ENCODE peak calls at places on chromosome 15, in four cellular contexts. S, U, O and B are unnamed samples.

GRCh38 chr15:45181491-45182285 is 6.1 kb downstream of the SHF start:
- DNase-seq in S (no peak), U (no peak), O (no peak), B (no peak)

GRCh38 chr15:93028632-93029612 is 60.1 kb downstream of the RGMA start:
- DNase-seq in S (no peak), U (no peak), O (no peak), B (no peak)

GRCh38 chr15:33994005-33994615 is 25.8 kb downstream of the CHRM5 start:
- DNase-seq in S (peak; percentile 49), U (peak; percentile 22), O (peak; percentile 45), B (no peak)

GRCh38 chr15:35014265-35014664 is 26.2 kb upstream of the ZNF770 start:
- DNase-seq in S (no peak), U (no peak), O (no peak), B (no peak)

GRCh38 chr15:23823508-23823907 is 136.4 kb upstream of the NDN start:
- DNase-seq in S (peak; percentile 49), U (no peak), O (peak; percentile 29), B (no peak)

GRCh38 chr15:88702983-88703382 is 64.2 kb downstream of the ISG20 start:
- DNase-seq in S (no peak), U (no peak), O (no peak), B (no peak)

GRCh38 chr15:92715753-92716152 is 60.2 kb upstream of the FAM174B start:
- DNase-seq in S (no peak), U (no peak), O (no peak), B (no peak)

GRCh38 chr15:51776952-51777574 is 25.7 kb downstream of the TMOD2 start:
- DNase-seq in S (peak; percentile 87), U (peak; percentile 64), O (peak; percentile 74), B (peak; percentile 74)

GRCh38 chr15:60656491-60657284 is 177.7 kb upstream of the ICE2 start:
- DNase-seq in S (no peak), U (no peak), O (no peak), B (no peak)

GRCh38 chr15:52557242-52557641 is 11.6 kb downstream of the ARPP19 start:
- DNase-seq in S (no peak), U (no peak), O (no peak), B (no peak)

GRCh38 chr15:56042982-56043980 is 49.9 kb upstream of the NEDD4 start:
- DNase-seq in S (no peak), U (no peak), O (peak; percentile 52), B (no peak)

GRCh38 chr15:73685981-73686380 is 1.8 kb downstream of the CD276 start:
- DNase-seq in S (no peak), U (no peak), O (no peak), B (no peak)

GRCh38 chr15:28112962-28113361 is 13.8 kb upstream of the OCA2 start:
- DNase-seq in S (no peak), U (no peak), O (no peak), B (no peak)

GRCh38 chr15:42650208-42651066 is 75.0 kb downstream of the STARD9 start:
- DNase-seq in S (peak; percentile 85), U (peak; percentile 61), O (peak; percentile 63), B (peak; percentile 77)

GRCh38 chr15:25847066-25847465 is 16.1 kb downstream of the ATP10A start:
- DNase-seq in S (no peak), U (no peak), O (no peak), B (no peak)

GRCh38 chr15:68609618-68610017 is 30.8 kb downstream of the CORO2B start:
- DNase-seq in S (no peak), U (no peak), O (no peak), B (no peak)

GRCh38 chr15:69568621-69569020 is 116.0 kb downstream of the RPLP1 start:
- DNase-seq in S (no peak), U (no peak), O (no peak), B (no peak)

GRCh38 chr15:69609776-69610175 is 157.2 kb downstream of the RPLP1 start:
- DNase-seq in S (no peak), U (no peak), O (no peak), B (no peak)

GRCh38 chr15:93943607-93944006 is 287.8 kb upstream of the MCTP2 start:
- DNase-seq in S (no peak), U (no peak), O (no peak), B (no peak)

GRCh38 chr15:73927003-73927475 is 777 bp downstream of the LOXL1 start:
- DNase-seq in S (no peak), U (peak; percentile 6), O (no peak), B (no peak)

GRCh38 chr15:100521907-100522306 is 6.8 kb downstream of the CERS3 start:
- DNase-seq in S (no peak), U (no peak), O (no peak), B (no peak)
- TF ChIP-seq TCF7L2 in S (no peak), U (no peak), O (no peak), B (no peak)

GRCh38 chr15:85973584-85974347 is 105.9 kb upstream of the AGBL1 start:
- DNase-seq in S (no peak), U (no peak), O (peak; percentile 6), B (no peak)
- TF ChIP-seq TCF7L2 in S (no peak), U (no peak), O (no peak), B (no peak)

GRCh38 chr15:71115567-71116351 is 488 bp downstream of the THSD4 start:
- DNase-seq in S (no peak), U (no peak), O (no peak), B (no peak)

GRCh38 chr15:71114066-71114680 is 1.1 kb upstream of the THSD4 start:
- DNase-seq in S (no peak), U (no peak), O (no peak), B (no peak)

GRCh38 chr15:71116942-71117341 is 1.7 kb downstream of the THSD4 start:
- DNase-seq in S (no peak), U (no peak), O (no peak), B (no peak)

GRCh38 chr15:71116366-71116765 is 1.1 kb downstream of the THSD4 start:
- DNase-seq in S (no peak), U (no peak), O (no peak), B (no peak)

GRCh38 chr15:71114887-71115566 is at the start of gene THSD4:
- DNase-seq in S (peak; percentile 72), U (no peak), O (peak; percentile 25), B (no peak)
- TF ChIP-seq TCF7L2 in S (no peak), U (peak; percentile 57), O (no peak), B (peak; percentile 65)

GRCh38 chr15:101478701-101479341 is 10.7 kb downstream of the PCSK6 start:
- DNase-seq in S (no peak), U (no peak), O (no peak), B (no peak)

GRCh38 chr15:101479342-101479845 is 10.1 kb downstream of the PCSK6 start:
- DNase-seq in S (no peak), U (no peak), O (no peak), B (no peak)

GRCh38 chr15:101480613-101481380 is 8.7 kb downstream of the PCSK6 start:
- DNase-seq in S (no peak), U (no peak), O (no peak), B (no peak)

GRCh38 chr15:101481381-101481705 is 8.2 kb downstream of the PCSK6 start:
- DNase-seq in S (no peak), U (no peak), O (no peak), B (no peak)

DNA sequence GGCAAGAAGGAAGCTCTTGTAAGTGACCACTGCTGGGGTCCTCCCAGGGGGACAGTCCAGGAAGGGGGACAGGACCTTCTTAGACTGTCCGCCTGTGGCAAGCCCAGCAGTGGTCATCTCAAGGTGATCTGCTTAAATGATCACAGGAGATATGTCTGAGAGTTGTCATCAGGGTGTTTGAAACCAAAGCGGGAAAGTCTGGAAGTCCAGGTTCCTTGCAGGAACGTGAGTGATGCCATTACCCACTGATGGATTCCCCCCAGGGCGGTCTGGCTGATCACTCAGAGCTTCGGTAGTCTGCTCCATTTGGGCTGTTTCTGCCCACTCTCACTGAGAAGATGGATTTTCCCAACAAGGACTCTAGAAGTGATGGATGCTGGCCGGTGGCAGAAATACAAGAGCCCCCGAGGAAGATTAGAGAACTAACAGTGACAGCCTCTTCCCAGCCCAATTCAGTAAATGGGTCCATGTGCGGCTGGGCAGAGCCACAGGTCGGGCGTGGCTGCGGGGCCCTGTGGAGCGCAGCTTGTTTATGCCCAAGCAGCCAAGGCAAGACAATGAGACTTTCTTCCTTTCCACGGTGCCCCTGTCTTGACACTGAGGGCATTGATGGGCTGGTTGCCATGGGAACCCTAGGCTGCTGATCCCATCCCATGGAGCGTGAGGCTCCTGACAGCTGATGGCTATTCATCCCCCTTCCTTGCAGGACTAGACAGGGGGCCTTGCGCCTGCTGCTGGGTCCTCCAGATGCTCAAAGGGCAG is 9.5 kb downstream of the PCSK6 start:
- DNase-seq in S (no peak), U (no peak), O (no peak), B (no peak)
- TF ChIP-seq TCF7L2 in S (no peak), U (no peak), O (no peak), B (no peak)

GRCh38 chr15:99429681-99430081 is 136.1 kb upstream of the MEF2A start:
- DNase-seq in S (no peak), U (no peak), O (no peak), B (no peak)
- TF ChIP-seq TCF7L2 in S (no peak), U (no peak), O (no peak), B (no peak)

DNA sequence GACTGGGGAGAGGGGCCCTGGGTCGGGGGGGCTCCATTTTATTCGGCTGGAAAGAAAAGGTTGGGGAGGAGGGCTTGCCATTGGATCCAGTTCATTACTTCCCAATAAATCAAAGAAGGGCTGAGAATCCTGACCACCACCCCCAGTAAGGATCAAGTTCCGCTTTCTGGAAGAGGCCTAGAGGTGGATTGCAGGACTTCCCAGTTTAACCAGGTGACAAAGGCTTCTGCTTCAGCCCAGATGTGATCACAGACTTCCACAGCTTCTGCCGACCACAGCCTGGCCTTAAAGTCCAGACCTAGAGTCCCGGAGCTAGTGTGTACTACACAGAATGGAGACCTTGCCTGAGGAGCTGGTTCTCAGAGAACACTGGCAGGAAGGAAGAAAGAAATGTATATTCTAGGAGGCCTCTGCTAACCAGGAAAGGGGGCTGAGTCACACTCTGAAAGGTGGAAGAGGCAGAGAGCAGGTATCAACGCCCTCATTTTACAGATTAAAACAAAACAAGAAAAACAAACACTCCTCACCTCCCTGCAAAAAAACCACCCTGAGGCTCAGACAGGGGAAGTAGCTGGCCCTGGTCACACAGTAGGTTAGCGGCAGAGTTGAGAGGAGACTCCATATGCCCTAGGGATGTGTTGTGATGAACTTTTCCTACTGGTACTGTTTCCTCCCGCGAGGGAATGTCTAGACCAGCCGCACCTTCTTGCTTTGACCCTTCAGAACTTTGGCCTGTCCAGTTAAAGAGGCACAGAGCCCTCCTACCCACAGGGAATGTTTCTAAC is 1.1 kb upstream of the CEMIP start:
- DNase-seq in S (no peak), U (no peak), O (no peak), B (no peak)
- TF ChIP-seq TCF7L2 in S (no peak), U (no peak), O (no peak), B (no peak)